ENCODE peak calls at places on chromosomes 3 and 15, in ten cellular contexts. R is cardiac muscle cell, Y is astrocyte of the spinal cord, O is dorsolateral prefrontal cortex, L is uterus, B is BJ, K is vagina, V is heart right ventricle, W is upper lobe of right lung, F is left ventricle myocardium inferior. C is an unnamed sample.

GRCh38 chr15:42137461-42138261 is 18.8 kb downstream of the PLA2G4F start:
- DNase-seq in R (peak; percentile 67), Y (peak; percentile 57), O (peak; percentile 5), L (no peak), B (peak; percentile 2), K (peak; percentile 58), V (no peak), W (peak; percentile 52), F (no peak), C (no peak)

GRCh38 chr3:30112904-30113484 is 493.4 kb upstream of the TGFBR2 start:
- DNase-seq in R (peak; percentile 74), Y (peak; percentile 78), O (no peak), L (no peak), B (no peak), K (no peak), V (no peak), W (no peak), F (no peak), C (no peak)

GRCh38 chr15:71705151-71705550 is 105.2 kb upstream of the NR2E3 start:
- DNase-seq in R (peak; percentile 38), Y (peak; percentile 24), O (no peak), L (no peak), B (no peak), K (no peak), V (no peak), W (no peak), F (no peak), C (no peak)

GRCh38 chr3:180870008-180870733 is 42.3 kb upstream of the FXR1 start:
- DNase-seq in R (peak; percentile 47), Y (no peak), O (no peak), L (peak; percentile 21), B (no peak), K (no peak), V (peak; percentile 11), W (peak; percentile 68), F (peak; percentile 25), C (no peak)

GRCh38 chr15:33098082-33099058 is 96.1 kb downstream of the FMN1 start:
- DNase-seq in R (peak; percentile 56), Y (peak; percentile 79), O (no peak), L (no peak), B (no peak), K (no peak), V (no peak), W (no peak), F (no peak), C (no peak)

GRCh38 chr3:113263020-113263419 is 51.7 kb downstream of the BOC start:
- DNase-seq in R (no peak), Y (no peak), O (no peak), L (peak; percentile 13), B (no peak), K (no peak), V (no peak), W (no peak), F (no peak), C (no peak)

GRCh38 chr15:90838066-90838465 is 30.3 kb upstream of the FURIN start:
- DNase-seq in R (no peak), Y (no peak), O (no peak), L (no peak), B (no peak), K (no peak), V (no peak), W (no peak), F (no peak), C (no peak)

GRCh38 chr3:157540656-157541055 is 37.4 kb upstream of the VEPH1 start:
- DNase-seq in R (no peak), Y (no peak), O (no peak), L (no peak), B (no peak), K (no peak), V (no peak), W (no peak), F (no peak), C (no peak)

GRCh38 chr3:9098716-9099675 is 135.7 kb upstream of the RAD18 start:
- DNase-seq in R (no peak), Y (no peak), O (peak; percentile 55), L (no peak), B (no peak), K (no peak), V (no peak), W (no peak), F (no peak), C (no peak)

GRCh38 chr3:188578579-188579363 is 424.8 kb downstream of the LPP start:
- DNase-seq in R (peak; percentile 94), Y (peak; percentile 86), O (peak; percentile 33), L (peak; percentile 72), B (no peak), K (no peak), V (peak; percentile 86), W (no peak), F (peak; percentile 62), C (no peak)

GRCh38 chr3:175585898-175586297 is 726.8 kb downstream of the NAALADL2 start:
- DNase-seq in R (peak; percentile 18), Y (peak; percentile 76), O (no peak), L (no peak), B (peak; percentile 9), K (no peak), V (no peak), W (no peak), F (no peak), C (no peak)

GRCh38 chr3:29677421-29677820 is 396.6 kb downstream of the RBMS3 start:
- DNase-seq in R (no peak), Y (no peak), O (no peak), L (no peak), B (no peak), K (no peak), V (no peak), W (no peak), F (no peak), C (no peak)

GRCh38 chr3:106836906-106837305 is 540.3 kb upstream of the CCDC54 start:
- DNase-seq in R (no peak), Y (no peak), O (no peak), L (no peak), B (no peak), K (no peak), V (no peak), W (no peak), F (no peak), C (no peak)

GRCh38 chr3:159726231-159726964 is 262.2 kb upstream of the IL12A start:
- DNase-seq in R (no peak), Y (peak; percentile 54), O (no peak), L (no peak), B (no peak), K (no peak), V (no peak), W (no peak), F (no peak), C (no peak)

GRCh38 chr3:64612916-64613526 is 74.8 kb downstream of the ADAMTS9 start:
- DNase-seq in R (peak; percentile 23), Y (no peak), O (no peak), L (no peak), B (no peak), K (no peak), V (no peak), W (peak; percentile 61), F (no peak), C (peak; percentile 14)

GRCh38 chr15:63083046-63083445 is 38.6 kb upstream of the LACTB start:
- DNase-seq in R (no peak), Y (no peak), O (no peak), L (peak; percentile 92), B (no peak), K (no peak), V (peak; percentile 36), W (no peak), F (peak; percentile 36), C (no peak)

GRCh38 chr3:86990734-86991481 is at the start of gene VGLL3:
- DNase-seq in R (peak; percentile 94), Y (peak; percentile 94), O (no peak), L (peak; percentile 81), B (peak; percentile 43), K (no peak), V (peak; percentile 33), W (peak; percentile 84), F (peak; percentile 63), C (peak; percentile 68)

GRCh38 chr3:42228796-42229195 is 37.2 kb downstream of the CCK start:
- DNase-seq in R (peak; percentile 11), Y (no peak), O (no peak), L (no peak), B (no peak), K (no peak), V (no peak), W (no peak), F (no peak), C (no peak)
- TF ChIP-seq CTCF in R (peak; percentile 16), Y (peak; percentile 42), O (peak; percentile 22), L (no peak), B (peak; percentile 23), K (no peak), V (no peak), W (no peak), F (peak; percentile 17), C (no peak)

DNA sequence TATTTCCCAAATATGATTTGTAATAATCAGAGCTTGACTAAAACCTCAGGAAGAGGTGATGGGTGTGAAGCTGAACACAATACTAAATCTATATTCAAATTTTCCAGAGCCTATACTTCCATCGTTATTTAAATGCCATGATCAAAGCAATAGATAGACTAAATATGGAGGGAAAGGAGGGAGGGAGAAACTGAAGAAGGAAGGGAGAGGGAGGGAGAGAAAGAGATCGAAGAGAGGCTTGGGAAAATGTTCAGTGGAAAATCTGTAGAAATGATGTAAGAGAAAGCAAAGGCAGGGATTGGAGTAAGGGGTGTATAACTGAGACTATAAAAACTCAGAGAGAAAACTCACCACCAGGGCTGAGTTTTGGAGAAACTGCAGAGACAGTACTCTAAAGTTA is at the start of gene OSTN:
- DNase-seq in R (no peak), Y (no peak), O (no peak), L (no peak), B (no peak), K (no peak), V (no peak), W (no peak), F (no peak), C (no peak)
- TF ChIP-seq CTCF in R (no peak), Y (no peak), O (no peak), L (no peak), B (no peak), K (no peak), V (no peak), W (no peak), F (peak; percentile 8), C (no peak)

DNA sequence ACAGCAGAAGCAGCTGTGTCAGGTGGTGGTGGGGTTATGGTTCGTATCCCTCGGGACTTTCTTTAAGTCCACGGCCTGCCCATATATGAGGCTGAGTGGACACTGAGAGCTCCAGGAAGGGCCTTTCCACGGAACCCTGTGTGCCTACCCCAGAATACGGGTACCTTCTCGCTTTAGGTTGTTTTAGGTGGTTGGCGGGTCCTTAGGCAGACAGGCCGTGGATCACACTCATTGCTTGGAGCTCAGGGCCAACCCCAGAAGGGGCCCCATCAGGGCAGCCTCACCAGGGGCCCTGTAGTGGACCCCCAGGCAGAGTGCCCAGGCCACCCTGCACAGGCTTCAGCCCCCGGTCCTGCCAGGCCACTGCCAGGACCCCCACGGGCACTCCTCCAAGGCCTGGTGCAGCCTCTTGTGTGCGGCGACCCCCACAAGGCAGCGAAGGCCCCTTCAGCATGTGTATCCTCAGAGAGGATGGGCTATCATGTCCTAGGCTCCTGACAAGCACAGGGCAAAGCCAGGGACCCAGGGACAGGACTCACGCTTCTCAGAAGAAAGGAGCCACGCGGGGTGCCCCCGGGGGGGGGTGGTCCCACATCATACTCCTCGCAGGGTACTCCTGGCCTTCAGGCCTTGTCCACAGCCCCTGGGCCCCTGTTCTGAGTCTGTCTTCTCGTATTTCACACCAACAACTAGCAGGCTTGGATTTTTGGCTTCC is 93.3 kb downstream of the LRRK1 start:
- DNase-seq in R (no peak), Y (no peak), O (no peak), L (peak; percentile 9), B (no peak), K (peak; percentile 87), V (peak; percentile 3), W (no peak), F (no peak), C (peak; percentile 2)
- TF ChIP-seq CTCF in R (no peak), Y (no peak), O (no peak), L (no peak), B (no peak), K (no peak), V (no peak), W (no peak), F (no peak), C (no peak)

GRCh38 chr3:94285874-94286273 is 223.0 kb downstream of the NSUN3 start:
- DNase-seq in R (peak; percentile 2), Y (peak; percentile 15), O (no peak), L (no peak), B (no peak), K (no peak), V (no peak), W (no peak), F (no peak), C (no peak)
- TF ChIP-seq CTCF in R (no peak), Y (peak; percentile 11), O (peak; percentile 32), L (no peak), B (no peak), K (no peak), V (no peak), W (peak; percentile 14), F (no peak), C (peak; percentile 22)